ENCODE peak calls at places on chromosomes 3 and 15, in eight cellular contexts. A is neural progenitor cell, P is GM23248, F is A549, V is astrocyte, Z is PC-9, Q is keratinocyte, C is endothelial cell of umbilical vein. S is an unnamed sample.

GRCh38 chr15:27704939-27705514 is 394.1 kb downstream of the OCA2 start:
- DNase-seq in A (peak; percentile 60), P (no peak), F (no peak), V (no peak), Z (no peak), Q (no peak), C (no peak), S (no peak)

GRCh38 chr3:101643861-101644613 is 32.9 kb downstream of the ZBTB11 start:
- DNase-seq in A (no peak), P (peak; percentile 70), F (no peak), V (peak; percentile 74), Z (peak; percentile 53), Q (peak; percentile 5), C (peak; percentile 71), S (no peak)

GRCh38 chr15:49379996-49380395 is 43.0 kb upstream of the FGF7 start:
- DNase-seq in A (no peak), P (no peak), F (no peak), V (no peak), Z (no peak), Q (no peak), C (no peak), S (no peak)

GRCh38 chr15:89559865-89560264 is 15.4 kb upstream of the TICRR start:
- DNase-seq in A (no peak), P (no peak), F (no peak), V (no peak), Z (no peak), Q (no peak), C (no peak), S (no peak)

GRCh38 chr3:47225310-47225906 is 57.2 kb downstream of the KIF9 start:
- DNase-seq in A (no peak), P (peak; percentile 45), F (no peak), V (no peak), Z (no peak), Q (no peak), C (no peak), S (no peak)

GRCh38 chr3:51675201-51675611 is 4.2 kb downstream of the TEX264 start:
- DNase-seq in A (no peak), P (peak; percentile 85), F (no peak), V (peak; percentile 45), Z (no peak), Q (peak; percentile 48), C (no peak), S (no peak)

GRCh38 chr3:162170581-162170980 is 674.0 kb downstream of the OTOL1 start:
- DNase-seq in A (no peak), P (peak; percentile 13), F (no peak), V (peak; percentile 10), Z (no peak), Q (no peak), C (no peak), S (no peak)

GRCh38 chr3:37987315-37987697 is 3.3 kb upstream of the VILL start:
- DNase-seq in A (no peak), P (no peak), F (no peak), V (no peak), Z (no peak), Q (no peak), C (no peak), S (no peak)

GRCh38 chr3:40287248-40287647 is 22.3 kb upstream of the EIF1B start:
- DNase-seq in A (no peak), P (no peak), F (no peak), V (no peak), Z (no peak), Q (no peak), C (no peak), S (no peak)

GRCh38 chr3:142943870-142944269 is 19.6 kb downstream of the PAQR9 start:
- DNase-seq in A (no peak), P (no peak), F (no peak), V (no peak), Z (no peak), Q (no peak), C (no peak), S (no peak)

GRCh38 chr15:67833504-67834248 is 6.2 kb downstream of the RNU6-1 start:
- DNase-seq in A (peak; percentile 90), P (peak; percentile 64), F (peak; percentile 75), V (no peak), Z (no peak), Q (no peak), C (peak; percentile 47), S (peak; percentile 74)

GRCh38 chr3:49966233-49966942 is 26.4 kb downstream of the RBM6 start:
- DNase-seq in A (no peak), P (no peak), F (no peak), V (no peak), Z (no peak), Q (peak; percentile 15), C (no peak), S (no peak)

GRCh38 chr3:50674349-50675178 is at the start of gene DOCK3:
- DNase-seq in A (peak; percentile 93), P (peak; percentile 86), F (peak; percentile 43), V (no peak), Z (no peak), Q (no peak), C (peak; percentile 59), S (peak; percentile 77)

GRCh38 chr3:52537165-52537635 is 795 bp downstream of the UQCC5 start:
- DNase-seq in A (no peak), P (no peak), F (no peak), V (no peak), Z (no peak), Q (no peak), C (no peak), S (no peak)

GRCh38 chr3:45617430-45618080 is 23.0 kb downstream of the LIMD1 start:
- DNase-seq in A (no peak), P (no peak), F (no peak), V (no peak), Z (no peak), Q (no peak), C (no peak), S (no peak)

GRCh38 chr3:25265284-25265683 is 162.8 kb upstream of the RARB start:
- DNase-seq in A (no peak), P (no peak), F (no peak), V (no peak), Z (no peak), Q (no peak), C (no peak), S (no peak)

GRCh38 chr3:8980756-8981257 is 17.5 kb upstream of the RAD18 start:
- DNase-seq in A (no peak), P (peak; percentile 19), F (no peak), V (no peak), Z (no peak), Q (no peak), C (no peak), S (no peak)

GRCh38 chr15:65936317-65936716 is 67.0 kb downstream of the RAB11A start:
- DNase-seq in A (no peak), P (no peak), F (no peak), V (no peak), Z (no peak), Q (no peak), C (no peak), S (no peak)

GRCh38 chr3:194148383-194148782 is 12.4 kb downstream of the HES1 start:
- DNase-seq in A (no peak), P (no peak), F (no peak), V (peak; percentile 58), Z (no peak), Q (no peak), C (peak; percentile 79), S (no peak)
- H3K4me2 ChIP-seq in A (no peak overlapping the region), P (no peak overlapping the region), F (peak overlapping the region; percentile 44), V (peak overlapping the region; percentile 62), Z (no peak overlapping the region), Q (no peak overlapping the region), C (peak overlapping the region; percentile 23), S (no peak overlapping the region)

GRCh38 chr3:98568402-98568801 is 25.0 kb downstream of the CPOX start:
- DNase-seq in A (no peak), P (no peak), F (no peak), V (no peak), Z (no peak), Q (no peak), C (no peak), S (no peak)

GRCh38 chr3:98565843-98566242 is 27.6 kb downstream of the CPOX start:
- DNase-seq in A (no peak), P (no peak), F (no peak), V (no peak), Z (peak; percentile 21), Q (no peak), C (no peak), S (no peak)

GRCh38 chr3:98565237-98565643 is 28.2 kb downstream of the CPOX start:
- DNase-seq in A (no peak), P (no peak), F (no peak), V (no peak), Z (peak; percentile 64), Q (no peak), C (no peak), S (no peak)

GRCh38 chr3:98564282-98565005 is 29.0 kb downstream of the CPOX start:
- DNase-seq in A (no peak), P (no peak), F (no peak), V (no peak), Z (peak; percentile 30), Q (no peak), C (no peak), S (no peak)

GRCh38 chr3:98567646-98568280 is 25.6 kb downstream of the CPOX start:
- DNase-seq in A (no peak), P (no peak), F (no peak), V (no peak), Z (peak; percentile 20), Q (no peak), C (no peak), S (no peak)
- H3K4me2 ChIP-seq in A (no peak overlapping the region), P (no peak overlapping the region), F (no peak overlapping the region), V (no peak overlapping the region), Z (no peak overlapping the region), Q (no peak overlapping the region), C (no peak overlapping the region), S (no peak overlapping the region)

DNA sequence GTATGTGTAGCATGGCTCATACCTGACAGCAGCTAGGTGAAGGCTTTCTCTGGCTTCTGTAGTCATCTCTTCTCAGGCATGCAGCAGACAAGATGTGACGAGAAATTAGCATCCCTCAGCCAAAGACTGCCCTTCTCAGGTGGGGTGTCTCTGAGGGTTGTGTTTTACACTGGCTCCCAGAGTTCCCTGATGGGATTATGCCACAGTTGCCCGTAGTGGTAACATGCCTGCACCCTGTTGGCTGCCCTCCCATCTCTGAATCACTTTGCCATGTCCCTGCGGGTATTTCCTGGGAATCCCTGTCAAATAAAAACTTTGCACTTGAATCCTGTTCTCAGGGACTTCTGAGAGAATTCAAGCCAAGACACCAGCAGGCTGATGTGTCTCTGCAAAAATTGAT is 70.5 kb downstream of the LRTM1 start:
- DNase-seq in A (no peak), P (peak; percentile 24), F (no peak), V (no peak), Z (no peak), Q (no peak), C (no peak), S (no peak)
- H3K4me2 ChIP-seq in A (no peak overlapping the region), P (no peak overlapping the region), F (no peak overlapping the region), V (no peak overlapping the region), Z (no peak overlapping the region), Q (peak overlapping the region; percentile 17), C (no peak overlapping the region), S (no peak overlapping the region)

DNA sequence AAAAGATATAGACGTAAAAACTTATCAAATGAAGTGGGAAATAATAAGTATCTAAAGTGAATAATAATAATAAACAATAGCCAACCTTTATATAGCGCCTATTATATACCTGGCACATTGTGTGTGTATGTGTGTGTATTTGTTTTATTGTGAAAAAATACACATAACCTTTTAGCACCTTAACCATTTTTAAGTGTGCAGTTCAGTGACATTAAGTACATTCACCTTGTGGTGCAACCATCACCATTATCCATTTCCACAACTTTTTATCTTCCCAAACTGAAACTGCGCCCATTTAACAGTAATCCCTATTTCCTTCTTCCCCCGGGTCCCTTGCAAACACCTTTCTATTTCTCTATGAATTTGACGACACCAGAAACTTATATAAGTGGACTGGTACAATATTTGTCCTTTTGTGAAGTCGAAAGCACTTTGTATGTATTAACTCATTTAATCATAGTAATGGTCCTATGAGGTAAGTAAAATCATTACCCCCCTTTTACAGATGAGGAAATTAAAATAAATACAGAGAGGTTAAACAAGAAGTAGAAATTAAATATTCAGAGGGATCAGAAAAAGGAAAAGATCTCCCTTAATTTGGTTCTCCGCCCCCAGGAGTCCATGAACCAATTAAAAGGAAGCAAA is 33.5 kb downstream of the GJD2 start:
- DNase-seq in A (no peak), P (no peak), F (no peak), V (no peak), Z (no peak), Q (no peak), C (no peak), S (no peak)
- H3K4me2 ChIP-seq in A (peak overlapping the region; percentile 78), P (peak overlapping the region; percentile 24), F (peak overlapping the region; percentile 75), V (peak overlapping the region; percentile 84), Z (peak overlapping the region; percentile 54), Q (peak overlapping the region; percentile 59), C (peak overlapping the region; percentile 26), S (no peak overlapping the region)